ENCODE peak calls at places on chromosome 22, in six cellular contexts. D is fibroblast of pulmonary artery; C is activated CD4-positive, alpha-beta T cell treated with anti-CD3 and anti-CD28 coated beads, Interleukin-2, amount 50 U/mL, for 48 hours; X is A549; B is activated CD4-positive, alpha-beta memory T cell treated with anti-CD3 and anti-CD28 coated beads, Interleukin-2, amount 10 ng/mL, durations not matched to agents 7 days and 5 days; Z is NCI-H1694 treated with DMSO at 0.1 percent for 48 hours. I is an unnamed sample.

GRCh38 chr22:31915499-31916065 is 28.8 kb upstream of the YWHAH start:
- DNase-seq in D (no peak), C (no peak), X (no peak), B (no peak), Z (no peak), I (no peak)

GRCh38 chr22:40529817-40530216 is 106.7 kb downstream of the MRTFA start:
- DNase-seq in D (no peak), C (no peak), X (no peak), B (no peak), Z (no peak), I (no peak)

GRCh38 chr22:47193606-47194316 is 431.3 kb downstream of the TBC1D22A start:
- DNase-seq in D (no peak), C (no peak), X (no peak), B (peak), Z (no peak), I (no peak)

GRCh38 chr22:48494968-48495750 is 1332.5 kb downstream of the BRD1 start:
- DNase-seq in D (no peak), C (no peak), X (no peak), B (no peak), Z (no peak), I (no peak)

GRCh38 chr22:46368422-46368821 is 32.9 kb downstream of the TRMU start:
- DNase-seq in D (no peak), C (no peak), X (no peak), B (no peak), Z (no peak), I (no peak)

GRCh38 chr22:17237031-17237668 is 17.9 kb upstream of the ADA2 start:
- DNase-seq in D (no peak), C (no peak), X (no peak), B (peak), Z (no peak), I (peak)

GRCh38 chr22:31977939-31978338 is 33.6 kb downstream of the YWHAH start:
- DNase-seq in D (no peak), C (no peak), X (no peak), B (no peak), Z (no peak), I (no peak)

GRCh38 chr22:20741008-20741633 is 32.8 kb upstream of the SERPIND1 start:
- DNase-seq in D (no peak), C (no peak), X (no peak), B (no peak), Z (no peak), I (no peak)

GRCh38 chr22:34760276-34761008 is 305.5 kb upstream of the ISX start:
- DNase-seq in D (no peak), C (no peak), X (no peak), B (no peak), Z (no peak), I (no peak)

GRCh38 chr22:26581769-26582168 is 8.2 kb downstream of the TPST2 start:
- DNase-seq in D (no peak), C (no peak), X (no peak), B (no peak), Z (no peak), I (no peak)

GRCh38 chr22:25896098-25896497 is 154.1 kb downstream of the MYO18B start:
- DNase-seq in D (no peak), C (no peak), X (peak), B (no peak), Z (no peak), I (no peak)

GRCh38 chr22:19831016-19831415 is 23.7 kb downstream of the GNB1L start:
- DNase-seq in D (no peak), C (no peak), X (no peak), B (no peak), Z (no peak), I (no peak)

GRCh38 chr22:41286639-41287091 is 678 bp upstream of the RANGAP1 start:
- DNase-seq in D (peak), C (peak), X (peak), B (peak), Z (peak), I (no peak)

GRCh38 chr22:37498289-37498909 is 12.2 kb upstream of the MFNG start:
- DNase-seq in D (no peak), C (peak), X (peak), B (peak), Z (peak), I (peak)

GRCh38 chr22:20839837-20840645 is 18.6 kb downstream of the PI4KA start:
- DNase-seq in D (no peak), C (no peak), X (no peak), B (no peak), Z (no peak), I (no peak)

GRCh38 chr22:28600546-28601143 is 79.0 kb downstream of the TTC28 start:
- DNase-seq in D (peak), C (no peak), X (peak), B (no peak), Z (peak), I (peak)

GRCh38 chr22:47197735-47198500 is 435.5 kb downstream of the TBC1D22A start:
- DNase-seq in D (no peak), C (no peak), X (no peak), B (peak), Z (no peak), I (no peak)

GRCh38 chr22:43090130-43090789 is 1.1 kb upstream of the TTLL1 start:
- DNase-seq in D (peak), C (peak), X (peak), B (peak), Z (peak), I (peak)

GRCh38 chr22:30206964-30207363 is 39.6 kb downstream of the LIF start:
- DNase-seq in D (peak), C (no peak), X (peak), B (no peak), Z (no peak), I (no peak)

GRCh38 chr22:45671051-45671782 is 417 bp upstream of the ATXN10 start:
- DNase-seq in D (no peak), C (no peak), X (no peak), B (no peak), Z (no peak), I (no peak)

GRCh38 chr22:40218723-40219294 is 41.1 kb downstream of the TNRC6B start:
- DNase-seq in D (no peak), C (no peak), X (no peak), B (no peak), Z (no peak), I (no peak)

I was measured in immature natural killer cell.